ENCODE peak calls at places on chromosomes 11 and 22, in nine cellular contexts. M is skeletal muscle cell, B is nephron progenitor cell, D is globus pallidus, N is C1 segment of cervical spinal cord, X is NCI-H748 treated with DMSO at 0.1 percent for 48 hours, T is heart left ventricle, L is iris pigment epithelial cell, Z is SJSA1. A is an unnamed sample.

GRCh38 chr22:19876941-19877625 is 22.4 kb upstream of the GNB1L start:
- DNase-seq in D (no peak), L (no peak), N (no peak), M (no peak), X (no peak), Z (no peak), B (no peak), T (no peak), A (no peak)

GRCh38 chr11:35035894-35036408 is 103.0 kb upstream of the CD44 start:
- DNase-seq in N (no peak), L (peak; percentile 96), B (no peak), Z (peak; percentile 65), X (no peak), D (no peak), T (no peak), M (peak; percentile 98), A (peak; percentile 98)

GRCh38 chr11:27571151-27571840 is 64.7 kb upstream of the LIN7C start:
- DNase-seq in N (no peak), M (peak; percentile 64), X (no peak), Z (peak; percentile 88), T (no peak), D (no peak), B (no peak), L (peak; percentile 94), A (no peak)

GRCh38 chr11:7518811-7519562 is 5.2 kb downstream of the PPFIBP2 start:
- DNase-seq in D (no peak), M (no peak), X (no peak), N (no peak), Z (no peak), B (no peak), T (no peak), L (no peak), A (no peak)

GRCh38 chr22:49971232-49972162 is 10.9 kb downstream of the PIM3 start:
- DNase-seq in N (peak; percentile 86), B (peak; percentile 55), D (no peak), X (no peak), M (no peak), L (peak; percentile 49), Z (no peak), T (peak; percentile 88), A (no peak)

GRCh38 chr11:64250875-64251721 is at the start of gene PLCB3:
- DNase-seq in M (no peak), B (peak; percentile 79), D (no peak), L (peak; percentile 29), T (peak; percentile 74), X (no peak), Z (peak; percentile 67), N (peak; percentile 46), A (no peak)

GRCh38 chr22:18121436-18122253 is 11.0 kb downstream of the TUBA8 start:
- DNase-seq in M (no peak), X (no peak), T (no peak), L (no peak), N (no peak), Z (no peak), D (no peak), B (no peak), A (no peak)

GRCh38 chr11:78414321-78415051 is 3.1 kb downstream of the GAB2 start:
- DNase-seq in T (no peak), Z (no peak), B (no peak), X (no peak), N (no peak), M (no peak), L (peak; percentile 39), D (peak; percentile 30), A (no peak)

A was measured in stromal cell of bone marrow.